ENCODE peak calls at places on chromosome 3, in five cellular contexts. V, C, N, U and T are unnamed samples.

GRCh38 chr3:133663569-133664313 is 2.0 kb upstream of the TOPBP1 start:
- DNase-seq in U (peak; percentile 66), C (no peak), N (peak; percentile 37), V (peak; percentile 70), T (no peak)

GRCh38 chr3:23129817-23130216 is 73.3 kb upstream of the UBE2E2 start:
- DNase-seq in V (no peak), N (no peak), C (no peak), U (peak; percentile 86), T (no peak)

GRCh38 chr3:93910085-93910484 is 63.6 kb downstream of the PROS1 start:
- DNase-seq in C (no peak), V (no peak), N (no peak), U (no peak), T (no peak)

GRCh38 chr3:171260430-171260829 is 199.8 kb downstream of the TNIK start:
- DNase-seq in C (no peak), V (no peak), N (no peak), U (no peak), T (no peak)

GRCh38 chr3:110752307-110752706 is 319.3 kb upstream of the NECTIN3 start:
- DNase-seq in U (peak; percentile 21), V (no peak), C (no peak), N (no peak), T (no peak)

GRCh38 chr3:16923112-16923511 is 38.4 kb downstream of the PLCL2 start:
- DNase-seq in N (no peak), V (peak; percentile 54), U (no peak), C (no peak), T (no peak)

GRCh38 chr3:47283193-47283537 is 421 bp downstream of the KLHL18 start:
- DNase-seq in U (peak; percentile 13), V (no peak), N (peak; percentile 41), C (no peak), T (no peak)

GRCh38 chr3:47578691-47579632 is at the start of gene CSPG5:
- DNase-seq in U (no peak), C (peak; percentile 37), N (no peak), V (peak; percentile 78), T (no peak)

GRCh38 chr3:33962383-33962782 is 164.0 kb downstream of the PDCD6IP start:
- DNase-seq in C (no peak), N (no peak), V (no peak), U (no peak), T (no peak)

GRCh38 chr3:96027718-96028117 is 786.7 kb upstream of the EPHA6 start:
- DNase-seq in V (no peak), N (no peak), U (no peak), C (no peak), T (no peak)

GRCh38 chr3:66953934-66954333 is 44.2 kb upstream of the KBTBD8 start:
- DNase-seq in V (no peak), C (no peak), N (no peak), U (no peak), T (no peak)

GRCh38 chr3:147712357-147712756 is 303.2 kb downstream of the ZIC1 start:
- DNase-seq in V (peak; percentile 72), U (no peak), N (no peak), C (no peak), T (no peak)

GRCh38 chr3:183439510-183439909 is 11.1 kb upstream of the MCF2L2 start:
- DNase-seq in U (peak; percentile 22), N (no peak), V (no peak), C (no peak), T (no peak)

GRCh38 chr3:16407365-16407764 is 106.1 kb downstream of the RFTN1 start:
- DNase-seq in V (no peak), C (no peak), N (no peak), U (no peak), T (no peak)

GRCh38 chr3:42572278-42572677 is 9.5 kb downstream of the SEC22C start:
- DNase-seq in N (peak; percentile 49), V (peak; percentile 92), C (no peak), U (peak; percentile 72), T (no peak)

GRCh38 chr3:115814778-115815380 is 191.6 kb downstream of the GAP43 start:
- DNase-seq in V (peak; percentile 95), N (peak; percentile 71), U (peak; percentile 94), C (peak; percentile 59), T (no peak)

GRCh38 chr3:64355473-64355872 is 130.2 kb upstream of the PRICKLE2 start:
- DNase-seq in U (peak; percentile 10), V (no peak), N (peak; percentile 78), C (no peak), T (no peak)

GRCh38 chr3:155553800-155554199 is 191.1 kb downstream of the PLCH1 start:
- DNase-seq in U (peak; percentile 16), V (no peak), C (no peak), N (no peak), T (no peak)

GRCh38 chr3:13018039-13018431 is 55.2 kb downstream of the IQSEC1 start:
- DNase-seq in V (peak; percentile 80), N (no peak), U (no peak), C (peak; percentile 53), T (no peak)

GRCh38 chr3:50112462-50112861 is 23.7 kb downstream of the RBM5 start:
- DNase-seq in N (no peak), U (no peak), V (no peak), C (no peak), T (no peak)

GRCh38 chr3:27533718-27534578 is 49.8 kb upstream of the SLC4A7 start:
- DNase-seq in U (peak; percentile 99), V (peak; percentile 94), C (peak; percentile 73), N (peak; percentile 97), T (peak; percentile 97)

GRCh38 chr3:124201786-124202185 is 209.9 kb upstream of the ROPN1 start:
- DNase-seq in V (no peak), U (no peak), C (no peak), N (no peak), T (no peak)

GRCh38 chr3:113805249-113805648 is 33.3 kb upstream of the GRAMD1C start:
- DNase-seq in V (no peak), U (no peak), N (no peak), C (no peak), T (no peak)

GRCh38 chr3:183515968-183516851 is 39.3 kb downstream of the KLHL6 start:
- DNase-seq in C (no peak), N (no peak), U (no peak), V (no peak), T (no peak)

GRCh38 chr3:126213376-126214044 is 33.1 kb upstream of the ALDH1L1 start:
- DNase-seq in V (no peak), C (no peak), N (no peak), U (no peak), T (no peak)

GRCh38 chr3:168884353-168884903 is 779.1 kb downstream of the MECOM start:
- DNase-seq in V (no peak), C (no peak), U (peak; percentile 98), N (peak; percentile 86), T (peak; percentile 48)

GRCh38 chr3:119085070-119085439 is 50.4 kb upstream of the IGSF11 start:
- DNase-seq in N (no peak), U (no peak), C (no peak), V (peak; percentile 49), T (no peak)
- TF ChIP-seq CTCF in N (no peak), U (no peak), C (no peak), V (peak; percentile 62), T (no peak)

GRCh38 chr3:69748503-69748902 is 9.2 kb downstream of the MITF start:
- DNase-seq in N (no peak), C (no peak), U (no peak), V (no peak), T (no peak)

GRCh38 chr3:69747511-69748248 is 8.4 kb downstream of the MITF start:
- DNase-seq in C (no peak), V (no peak), U (no peak), N (no peak), T (no peak)

GRCh38 chr3:69746119-69746518 is 6.9 kb downstream of the MITF start:
- DNase-seq in C (no peak), U (no peak), N (no peak), V (no peak), T (peak; percentile 36)

GRCh38 chr3:69751118-69751517 is 11.9 kb downstream of the MITF start:
- DNase-seq in V (no peak), C (no peak), U (no peak), N (no peak), T (no peak)

GRCh38 chr3:69749461-69749860 is 10.2 kb downstream of the MITF start:
- DNase-seq in N (no peak), C (no peak), V (no peak), U (no peak), T (peak; percentile 61)
- H3K27ac ChIP-seq in N (no peak overlapping the region), C (no peak overlapping the region), V (no peak overlapping the region), U (no peak overlapping the region), T (no peak overlapping the region)

GRCh38 chr3:58637509-58637908 is 29.1 kb downstream of the FAM3D start:
- DNase-seq in U (no peak), N (no peak), V (no peak), C (no peak), T (no peak)
- H3K27me3 ChIP-seq in U (no peaks in the 10 kb centered on the region), N (no peaks in the 10 kb centered on the region), V (peaks cover 27% of the 10 kb centered on the region), C (peaks cover 3% of the 10 kb centered on the region), T (no peaks in the 10 kb centered on the region)

GRCh38 chr3:194928831-194929594 is 243.3 kb downstream of the FAM43A start:
- DNase-seq in C (no peak), V (peak; percentile 93), N (no peak), U (peak; percentile 21), T (no peak)
- TF ChIP-seq CTCF in C (peak; percentile 51), V (peak; percentile 93), N (peak; percentile 28), U (peak; percentile 64), T (peak; percentile 56)

GRCh38 chr3:71578045-71578730 is 5.3 kb downstream of the FOXP1 start:
- DNase-seq in N (peak; percentile 47), C (no peak), V (no peak), U (peak; percentile 75), T (no peak)
- H3K27ac ChIP-seq in N (no peak overlapping the region), C (peak overlapping the region; percentile 46), V (no peak overlapping the region), U (no peak overlapping the region), T (no peak overlapping the region)

DNA sequence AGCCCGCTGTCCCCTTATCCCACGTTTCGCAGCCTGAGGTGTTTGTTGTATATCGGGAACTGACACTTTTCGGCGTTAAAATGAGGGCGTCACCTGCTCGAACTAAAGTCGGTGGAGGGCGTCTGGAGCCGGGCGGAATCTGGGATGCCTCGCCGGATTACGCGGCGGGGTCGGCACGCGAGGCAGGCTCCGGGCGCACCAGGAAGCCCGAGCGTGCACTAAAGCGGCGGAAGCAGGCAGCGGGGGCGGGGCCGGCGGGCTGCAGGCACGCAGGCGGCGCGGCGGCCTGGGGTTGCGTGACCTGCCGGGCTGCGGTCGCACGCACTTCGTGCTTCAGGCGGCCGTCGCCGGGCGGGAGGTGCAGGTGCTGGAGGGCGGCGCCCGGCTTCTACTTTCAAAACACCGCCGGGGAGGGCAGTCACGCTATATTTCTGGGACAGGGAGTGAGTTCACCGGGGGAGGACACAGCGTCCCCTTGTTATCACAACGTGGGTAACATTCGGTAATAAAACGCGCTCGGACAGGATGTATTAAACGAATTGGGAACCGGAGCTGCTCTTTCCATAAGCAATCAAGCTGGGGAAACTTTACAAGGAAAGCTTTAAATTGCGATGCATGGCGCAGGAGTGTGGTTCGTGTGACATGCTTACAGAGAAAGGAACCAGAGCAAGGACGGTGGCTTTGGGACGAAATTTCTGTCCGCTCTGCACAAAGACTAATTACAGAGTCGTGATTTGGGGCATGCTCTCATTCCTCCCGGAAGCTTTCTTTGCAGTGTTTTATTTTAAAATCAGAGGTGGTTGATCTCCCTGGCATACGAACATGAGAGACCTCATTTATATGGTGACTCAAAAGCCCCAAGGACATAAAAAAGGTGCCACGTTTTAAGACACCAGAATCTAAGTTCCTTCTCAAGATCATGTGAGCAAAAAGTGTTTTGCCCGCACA is 9.1 kb upstream of the LEKR1 start:
- DNase-seq in V (peak; percentile 94), U (peak; percentile 95), N (peak; percentile 86), C (peak; percentile 86), T (no peak)
- H3K27me3 ChIP-seq in V (peaks cover 25% of the 10 kb centered on the region), U (no peaks in the 10 kb centered on the region), N (no peaks in the 10 kb centered on the region), C (no peaks in the 10 kb centered on the region), T (no peaks in the 10 kb centered on the region)

GRCh38 chr3:128907706-128908445 is 28.5 kb downstream of the ACAD9 start:
- DNase-seq in C (no peak), V (no peak), N (no peak), U (no peak), T (no peak)
- TF ChIP-seq CTCF in C (no peak), V (no peak), N (no peak), U (no peak), T (no peak)